ENCODE peak calls at places on chromosomes 1 and 21, in seven cellular contexts. P is RWPE1; A is effector CD4-positive, alpha-beta T cell; F is mucosa of gallbladder; L is AML-193; T is kidney epithelial cell; C is activated T-helper 1 cell treated with anti-CD3 and anti-CD28 coated beads, Interleukin-2, amount 50 U/mL, for 16 hours. W is an unnamed sample.

GRCh38 chr1:213573648-213574009 is 414.1 kb upstream of the PROX1 start:
- DNase-seq in P (no peak), A (no peak), F (no peak), L (no peak), T (no peak), C (no peak), W (no peak)

GRCh38 chr1:40076895-40077312 is 20.1 kb downstream of the PPT1 start:
- DNase-seq in P (peak), A (no peak), F (no peak), L (no peak), T (no peak), C (no peak), W (no peak)

GRCh38 chr1:7771673-7772299 is 690 bp downstream of the VAMP3 start:
- DNase-seq in P (no peak), A (no peak), F (no peak), L (no peak), T (no peak), C (no peak), W (no peak)

GRCh38 chr1:8223531-8223930 is 94.4 kb upstream of the SLC45A1 start:
- DNase-seq in P (no peak), A (no peak), F (no peak), L (no peak), T (no peak), C (no peak), W (no peak)

GRCh38 chr1:226026833-226027232 is 27.7 kb upstream of the SDE2 start:
- DNase-seq in P (no peak), A (no peak), F (no peak), L (no peak), T (no peak), C (no peak), W (no peak)

GRCh38 chr1:51898090-51898734 is 19.7 kb upstream of the NRDC start:
- DNase-seq in P (peak), A (no peak), F (no peak), L (no peak), T (peak), C (no peak), W (no peak)

GRCh38 chr1:187696092-187696491 is 867.3 kb downstream of the PLA2G4A start:
- DNase-seq in P (no peak), A (no peak), F (no peak), L (no peak), T (no peak), C (no peak), W (no peak)

GRCh38 chr1:228088586-228089498 is 6.3 kb downstream of the ARF1 start:
- DNase-seq in P (no peak), A (no peak), F (no peak), L (peak), T (no peak), C (no peak), W (no peak)

GRCh38 chr1:5810553-5811270 is 181.5 kb downstream of the NPHP4 start:
- DNase-seq in P (no peak), A (no peak), F (no peak), L (no peak), T (no peak), C (no peak), W (no peak)

GRCh38 chr1:114135806-114136205 is 17.9 kb downstream of the SYT6 start:
- DNase-seq in P (no peak), A (no peak), F (no peak), L (no peak), T (no peak), C (no peak), W (no peak)

GRCh38 chr1:178371236-178371635 is 125.5 kb downstream of the CLEC20A start:
- DNase-seq in P (no peak), A (no peak), F (no peak), L (no peak), T (no peak), C (no peak), W (no peak)

GRCh38 chr1:218851601-218852000 is 322.1 kb upstream of the LYPLAL1 start:
- DNase-seq in P (no peak), A (no peak), F (no peak), L (no peak), T (no peak), C (no peak), W (no peak)

GRCh38 chr1:172344444-172344843 is 76.0 kb upstream of the C1orf105 start:
- DNase-seq in P (no peak), A (no peak), F (no peak), L (no peak), T (no peak), C (no peak), W (no peak)

GRCh38 chr1:185733818-185734709 is at the start of gene HMCN1:
- DNase-seq in P (peak), A (no peak), F (peak), L (no peak), T (peak), C (no peak), W (no peak)

GRCh38 chr21:32333953-32334673 is 35.5 kb downstream of the MRAP start:
- DNase-seq in P (no peak), A (no peak), F (no peak), L (no peak), T (no peak), C (no peak), W (no peak)